ENCODE peak calls at places on chromosomes 12 and 14, in five cellular contexts. T is stimulated activated CD4-positive, alpha-beta T cell treated with anti-CD3 and anti-CD28 coated beads, Interleukin-15, amount 100 ng/mL, for 1 hour; M is WTC11; F is fibroblast of the aortic adventitia; P is mammary epithelial cell. S is an unnamed sample.

GRCh38 chr14:85789506-85789905 is 259.6 kb downstream of the FLRT2 start:
- DNase-seq in M (no peak), F (no peak), T (no peak), P (no peak), S (no peak)

GRCh38 chr14:106802413-106803364 is 1276.3 kb downstream of the TMEM121 start:
- DNase-seq in T (no peak), F (no peak), P (no peak), M (no peak), S (no peak)

GRCh38 chr12:24360907-24361306 is 411.4 kb upstream of the SOX5 start:
- DNase-seq in M (no peak), F (no peak), P (no peak), T (no peak), S (no peak)

GRCh38 chr12:126617312-126617711 is 1552.1 kb downstream of the AACS start:
- DNase-seq in F (no peak), P (no peak), T (no peak), M (no peak), S (no peak)

GRCh38 chr12:69751476-69751875 is 12.8 kb downstream of the RAB3IP start:
- DNase-seq in F (no peak), P (no peak), M (no peak), T (no peak), S (no peak)

GRCh38 chr14:64763801-64764511 is 59.7 kb downstream of the PLEKHG3 start:
- DNase-seq in F (peak), P (no peak), T (no peak), M (no peak), S (no peak)

GRCh38 chr14:92990456-92991430 is 67.8 kb downstream of the CHGA start:
- DNase-seq in F (no peak), P (no peak), M (no peak), T (no peak), S (no peak)

GRCh38 chr14:99389171-99389826 is 91.4 kb downstream of the SETD3 start:
- DNase-seq in P (peak), T (peak), F (peak), M (peak), S (no peak)

GRCh38 chr12:26434299-26434915 is 239.0 kb downstream of the SSPN start:
- DNase-seq in T (no peak), F (peak), M (peak), P (peak), S (no peak)

GRCh38 chr12:116278667-116279066 is 1.2 kb upstream of the MED13L start:
- DNase-seq in M (no peak), T (no peak), P (no peak), F (no peak), S (no peak)

GRCh38 chr14:47674148-47674545 is 1.3 kb downstream of the MDGA2 start:
- DNase-seq in P (no peak), F (no peak), M (peak), T (no peak), S (no peak)

GRCh38 chr14:22820731-22821130 is 5.5 kb upstream of the SLC7A7 start:
- DNase-seq in T (no peak), P (peak), M (no peak), F (no peak), S (no peak)

GRCh38 chr12:59040651-59041050 is 120.3 kb upstream of the LRIG3 start:
- DNase-seq in T (no peak), F (peak), P (peak), M (no peak), S (no peak)

S was measured in activated B cell treated with CpG ODN at 0.5 μM for 24 hours.